ENCODE peak calls at places on chromosomes 7 and 10, in five cellular contexts. One of them, this sample, is unnamed.

GRCh38 chr7:45223728-45224630 is 66.4 kb downstream of the RAMP3 start:
- DNase-seq in tibial nerve: no peak
- DNase-seq in stimulated activated CD8-positive, alpha-beta memory T cell treated with anti-CD3 and anti-CD28 coated beads, Interleukin-15, amount 100 ng/mL, for 24 hours: no peak
- DNase-seq in lung: peak; percentile 22
- DNase-seq in NCI-H1417: no peak
- DNase-seq in this sample: no peak

GRCh38 chr10:126561499-126562208 is 108.8 kb downstream of the C10orf90 start:
- DNase-seq in tibial nerve: no peak
- DNase-seq in stimulated activated CD8-positive, alpha-beta memory T cell treated with anti-CD3 and anti-CD28 coated beads, Interleukin-15, amount 100 ng/mL, for 24 hours: no peak
- DNase-seq in lung: no peak
- DNase-seq in NCI-H1417: no peak
- DNase-seq in this sample: no peak

GRCh38 chr10:116014326-116014725 is 258.7 kb downstream of the GFRA1 start:
- DNase-seq in tibial nerve: no peak
- DNase-seq in stimulated activated CD8-positive, alpha-beta memory T cell treated with anti-CD3 and anti-CD28 coated beads, Interleukin-15, amount 100 ng/mL, for 24 hours: no peak
- DNase-seq in lung: no peak
- DNase-seq in NCI-H1417: no peak
- DNase-seq in this sample: no peak

GRCh38 chr7:113086431-113086888 is at the start of gene GPR85:
- DNase-seq in tibial nerve: no peak
- DNase-seq in stimulated activated CD8-positive, alpha-beta memory T cell treated with anti-CD3 and anti-CD28 coated beads, Interleukin-15, amount 100 ng/mL, for 24 hours: no peak
- DNase-seq in lung: no peak
- DNase-seq in NCI-H1417: peak; percentile 86
- DNase-seq in this sample: no peak

GRCh38 chr10:71128311-71129010 is 83.9 kb upstream of the UNC5B start:
- DNase-seq in tibial nerve: no peak
- DNase-seq in stimulated activated CD8-positive, alpha-beta memory T cell treated with anti-CD3 and anti-CD28 coated beads, Interleukin-15, amount 100 ng/mL, for 24 hours: no peak
- DNase-seq in lung: no peak
- DNase-seq in NCI-H1417: no peak
- DNase-seq in this sample: no peak

GRCh38 chr10:119309423-119309770 is 102.0 kb downstream of the GRK5 start:
- DNase-seq in tibial nerve: no peak
- DNase-seq in stimulated activated CD8-positive, alpha-beta memory T cell treated with anti-CD3 and anti-CD28 coated beads, Interleukin-15, amount 100 ng/mL, for 24 hours: no peak
- DNase-seq in lung: no peak
- DNase-seq in NCI-H1417: no peak
- DNase-seq in this sample: no peak

GRCh38 chr10:71975891-71976725 is 11.9 kb downstream of the CHST3 start:
- DNase-seq in tibial nerve: no peak
- DNase-seq in stimulated activated CD8-positive, alpha-beta memory T cell treated with anti-CD3 and anti-CD28 coated beads, Interleukin-15, amount 100 ng/mL, for 24 hours: no peak
- DNase-seq in lung: no peak
- DNase-seq in NCI-H1417: no peak
- DNase-seq in this sample: no peak

GRCh38 chr7:24812313-24812945 is 55.2 kb upstream of the GSDME start:
- DNase-seq in tibial nerve: no peak
- DNase-seq in stimulated activated CD8-positive, alpha-beta memory T cell treated with anti-CD3 and anti-CD28 coated beads, Interleukin-15, amount 100 ng/mL, for 24 hours: peak; percentile 8
- DNase-seq in lung: peak; percentile 51
- DNase-seq in NCI-H1417: peak; percentile 39
- DNase-seq in this sample: no peak

GRCh38 chr10:62545155-62545554 is 171.0 kb downstream of the ZNF365 start:
- DNase-seq in tibial nerve: no peak
- DNase-seq in stimulated activated CD8-positive, alpha-beta memory T cell treated with anti-CD3 and anti-CD28 coated beads, Interleukin-15, amount 100 ng/mL, for 24 hours: no peak
- DNase-seq in lung: no peak
- DNase-seq in NCI-H1417: no peak
- DNase-seq in this sample: no peak

GRCh38 chr7:94700926-94701554 is 45.1 kb upstream of the SGCE start:
- DNase-seq in tibial nerve: no peak
- DNase-seq in stimulated activated CD8-positive, alpha-beta memory T cell treated with anti-CD3 and anti-CD28 coated beads, Interleukin-15, amount 100 ng/mL, for 24 hours: no peak
- DNase-seq in lung: no peak
- DNase-seq in NCI-H1417: no peak
- DNase-seq in this sample: no peak

GRCh38 chr10:127971101-127971946 is 64.4 kb downstream of the PTPRE start:
- DNase-seq in tibial nerve: no peak
- DNase-seq in stimulated activated CD8-positive, alpha-beta memory T cell treated with anti-CD3 and anti-CD28 coated beads, Interleukin-15, amount 100 ng/mL, for 24 hours: no peak
- DNase-seq in lung: no peak
- DNase-seq in NCI-H1417: no peak
- DNase-seq in this sample: no peak

GRCh38 chr7:71504697-71505441 is 372.9 kb downstream of the GALNT17 start:
- DNase-seq in tibial nerve: no peak
- DNase-seq in stimulated activated CD8-positive, alpha-beta memory T cell treated with anti-CD3 and anti-CD28 coated beads, Interleukin-15, amount 100 ng/mL, for 24 hours: no peak
- DNase-seq in lung: no peak
- DNase-seq in NCI-H1417: no peak
- DNase-seq in this sample: no peak

GRCh38 chr7:158016171-158017087 is 571.2 kb downstream of the PTPRN2 start:
- DNase-seq in tibial nerve: no peak
- DNase-seq in stimulated activated CD8-positive, alpha-beta memory T cell treated with anti-CD3 and anti-CD28 coated beads, Interleukin-15, amount 100 ng/mL, for 24 hours: no peak
- DNase-seq in lung: peak; percentile 42
- DNase-seq in NCI-H1417: peak; percentile 79
- DNase-seq in this sample: no peak

GRCh38 chr7:114783413-114783812 is 138.5 kb upstream of the MDFIC start:
- DNase-seq in tibial nerve: no peak
- DNase-seq in stimulated activated CD8-positive, alpha-beta memory T cell treated with anti-CD3 and anti-CD28 coated beads, Interleukin-15, amount 100 ng/mL, for 24 hours: no peak
- DNase-seq in lung: no peak
- DNase-seq in NCI-H1417: no peak
- DNase-seq in this sample: no peak

GRCh38 chr10:48446785-48447184 is 140.3 kb downstream of the MAPK8 start:
- DNase-seq in tibial nerve: no peak
- DNase-seq in stimulated activated CD8-positive, alpha-beta memory T cell treated with anti-CD3 and anti-CD28 coated beads, Interleukin-15, amount 100 ng/mL, for 24 hours: no peak
- DNase-seq in lung: peak; percentile 27
- DNase-seq in NCI-H1417: no peak
- DNase-seq in this sample: no peak

GRCh38 chr10:70477661-70478162 is 855 bp upstream of the PALD1 start:
- DNase-seq in tibial nerve: no peak
- DNase-seq in stimulated activated CD8-positive, alpha-beta memory T cell treated with anti-CD3 and anti-CD28 coated beads, Interleukin-15, amount 100 ng/mL, for 24 hours: peak; percentile 26
- DNase-seq in lung: no peak
- DNase-seq in NCI-H1417: peak; percentile 7
- DNase-seq in this sample: no peak

GRCh38 chr7:156558198-156558597 is 82.4 kb upstream of the RNF32 start:
- DNase-seq in tibial nerve: no peak
- DNase-seq in stimulated activated CD8-positive, alpha-beta memory T cell treated with anti-CD3 and anti-CD28 coated beads, Interleukin-15, amount 100 ng/mL, for 24 hours: no peak
- DNase-seq in lung: peak; percentile 22
- DNase-seq in NCI-H1417: no peak
- DNase-seq in this sample: no peak

GRCh38 chr10:12262278-12262981 is 66.4 kb downstream of the CDC123 start:
- DNase-seq in tibial nerve: no peak
- DNase-seq in stimulated activated CD8-positive, alpha-beta memory T cell treated with anti-CD3 and anti-CD28 coated beads, Interleukin-15, amount 100 ng/mL, for 24 hours: no peak
- DNase-seq in lung: no peak
- DNase-seq in NCI-H1417: no peak
- DNase-seq in this sample: no peak

GRCh38 chr10:116620423-116621400 is at the start of gene PNLIPRP2:
- DNase-seq in tibial nerve: no peak
- DNase-seq in stimulated activated CD8-positive, alpha-beta memory T cell treated with anti-CD3 and anti-CD28 coated beads, Interleukin-15, amount 100 ng/mL, for 24 hours: no peak
- DNase-seq in lung: no peak
- DNase-seq in NCI-H1417: no peak
- DNase-seq in this sample: no peak

GRCh38 chr7:114823290-114823689 is 98.6 kb upstream of the MDFIC start:
- DNase-seq in tibial nerve: no peak
- DNase-seq in stimulated activated CD8-positive, alpha-beta memory T cell treated with anti-CD3 and anti-CD28 coated beads, Interleukin-15, amount 100 ng/mL, for 24 hours: no peak
- DNase-seq in lung: no peak
- DNase-seq in NCI-H1417: no peak
- DNase-seq in this sample: no peak

GRCh38 chr7:68980011-68980410 is 618.3 kb upstream of the AUTS2 start:
- DNase-seq in tibial nerve: no peak
- DNase-seq in stimulated activated CD8-positive, alpha-beta memory T cell treated with anti-CD3 and anti-CD28 coated beads, Interleukin-15, amount 100 ng/mL, for 24 hours: no peak
- DNase-seq in lung: no peak
- DNase-seq in NCI-H1417: no peak
- DNase-seq in this sample: no peak

GRCh38 chr7:69722836-69723235 is 124.6 kb downstream of the AUTS2 start:
- DNase-seq in tibial nerve: no peak
- DNase-seq in stimulated activated CD8-positive, alpha-beta memory T cell treated with anti-CD3 and anti-CD28 coated beads, Interleukin-15, amount 100 ng/mL, for 24 hours: no peak
- DNase-seq in lung: no peak
- DNase-seq in NCI-H1417: no peak
- DNase-seq in this sample: no peak

GRCh38 chr10:32331606-32332005 is 15.4 kb downstream of the EPC1 start:
- DNase-seq in tibial nerve: no peak
- DNase-seq in stimulated activated CD8-positive, alpha-beta memory T cell treated with anti-CD3 and anti-CD28 coated beads, Interleukin-15, amount 100 ng/mL, for 24 hours: no peak
- DNase-seq in lung: no peak
- DNase-seq in NCI-H1417: no peak
- DNase-seq in this sample: no peak

GRCh38 chr10:121627810-121628209 is 29.6 kb upstream of the FGFR2 start:
- DNase-seq in tibial nerve: no peak
- DNase-seq in stimulated activated CD8-positive, alpha-beta memory T cell treated with anti-CD3 and anti-CD28 coated beads, Interleukin-15, amount 100 ng/mL, for 24 hours: no peak
- DNase-seq in lung: no peak
- DNase-seq in NCI-H1417: no peak
- DNase-seq in this sample: no peak

GRCh38 chr7:18027628-18028027 is at the start of gene PRPS1L1:
- DNase-seq in tibial nerve: no peak
- DNase-seq in stimulated activated CD8-positive, alpha-beta memory T cell treated with anti-CD3 and anti-CD28 coated beads, Interleukin-15, amount 100 ng/mL, for 24 hours: no peak
- DNase-seq in lung: no peak
- DNase-seq in NCI-H1417: no peak
- DNase-seq in this sample: no peak

GRCh38 chr10:129843131-129843541 is 120.9 kb downstream of the EBF3 start:
- DNase-seq in tibial nerve: no peak
- DNase-seq in stimulated activated CD8-positive, alpha-beta memory T cell treated with anti-CD3 and anti-CD28 coated beads, Interleukin-15, amount 100 ng/mL, for 24 hours: no peak
- DNase-seq in lung: no peak
- DNase-seq in NCI-H1417: no peak
- DNase-seq in this sample: no peak